ENCODE peak calls at places on chromosomes 12 and 14, in five cellular contexts. H, D, B, Y and T are unnamed samples.

GRCh38 chr12:104218935-104219334 is 3.4 kb downstream of the TXNRD1 start:
- DNase-seq in Y (no peak), H (no peak), B (no peak), D (no peak), T (no peak)

GRCh38 chr12:128643106-128643651 is 180.6 kb downstream of the SLC15A4 start:
- DNase-seq in H (no peak), Y (no peak), B (no peak), D (no peak), T (no peak)

GRCh38 chr12:103833891-103834290 is 7.1 kb downstream of the NT5DC3 start:
- DNase-seq in D (no peak), B (no peak), H (no peak), Y (no peak), T (no peak)

GRCh38 chr14:61281186-61281676 is at the start of gene TMEM30B:
- DNase-seq in H (peak), D (no peak), Y (no peak), B (no peak), T (no peak)

GRCh38 chr12:27975222-27976136 is 2.9 kb upstream of the PTHLH start:
- DNase-seq in D (no peak), B (peak), H (peak), Y (no peak), T (no peak)

GRCh38 chr12:3671330-3672112 is 81.4 kb downstream of the CRACR2A start:
- DNase-seq in B (no peak), H (no peak), Y (no peak), D (no peak), T (no peak)

GRCh38 chr12:79988368-79988767 is 53.5 kb upstream of the PPP1R12A start:
- DNase-seq in Y (no peak), D (no peak), B (no peak), H (no peak), T (no peak)

GRCh38 chr12:121238604-121239334 is 28.8 kb downstream of the P2RX4 start:
- DNase-seq in Y (no peak), D (peak), B (no peak), H (no peak), T (no peak)

GRCh38 chr12:117028254-117028653 is 71.0 kb downstream of the TESC start:
- DNase-seq in Y (no peak), D (no peak), H (no peak), B (peak), T (no peak)

GRCh38 chr12:122834921-122835692 is at the start of gene HIP1R:
- DNase-seq in B (peak), D (no peak), Y (no peak), H (no peak), T (no peak)

GRCh38 chr14:41899416-41899815 is 292.7 kb downstream of the LRFN5 start:
- DNase-seq in B (no peak), H (no peak), Y (no peak), D (no peak), T (no peak)

GRCh38 chr12:65823481-65824313 is 586 bp upstream of the HMGA2 start:
- DNase-seq in B (peak), H (peak), D (no peak), Y (no peak), T (no peak)

GRCh38 chr12:121789800-121790748 is 3.4 kb downstream of the RHOF start:
- DNase-seq in B (peak), D (peak), H (peak), Y (no peak), T (no peak)

GRCh38 chr14:64841772-64842490 is 37.8 kb downstream of the SPTB start:
- DNase-seq in B (no peak), Y (no peak), D (peak), H (no peak), T (peak)

GRCh38 chr14:90778468-90779255 is 37.6 kb downstream of the TTC7B start:
- DNase-seq in B (no peak), H (no peak), Y (no peak), D (no peak), T (no peak)

GRCh38 chr12:77615331-77615730 is 215.4 kb upstream of the NAV3 start:
- DNase-seq in Y (no peak), D (no peak), B (no peak), H (no peak), T (no peak)

GRCh38 chr12:105227879-105228278 is 8.1 kb downstream of the APPL2 start:
- DNase-seq in H (no peak), Y (no peak), B (no peak), D (no peak), T (no peak)

GRCh38 chr12:26789731-26790644 is 43.0 kb downstream of the ITPR2 start:
- DNase-seq in H (no peak), Y (no peak), B (no peak), D (no peak), T (no peak)

GRCh38 chr12:117439531-117440001 is 78.1 kb upstream of the NOS1 start:
- DNase-seq in D (peak), H (no peak), Y (no peak), B (no peak), T (peak)

GRCh38 chr12:72632286-72632685 is 360.1 kb downstream of the TRHDE start:
- DNase-seq in Y (no peak), H (no peak), D (no peak), B (no peak), T (no peak)

GRCh38 chr12:64912501-64912900 is 88.1 kb downstream of the TBC1D30 start:
- DNase-seq in D (peak), Y (no peak), H (no peak), B (no peak), T (no peak)

GRCh38 chr14:90599748-90600507 is 203.1 kb downstream of the CALM1 start:
- DNase-seq in H (no peak), B (peak), Y (peak), D (no peak), T (no peak)

GRCh38 chr12:106425061-106425706 is 67.6 kb downstream of the POLR3B start:
- DNase-seq in D (no peak), Y (no peak), B (no peak), H (no peak), T (no peak)

GRCh38 chr12:236445-236844 is 22.5 kb upstream of the SLC6A12 start:
- DNase-seq in B (no peak), Y (no peak), D (no peak), H (no peak), T (no peak)

GRCh38 chr14:99821519-99822165 is 28.4 kb downstream of the EML1 start:
- DNase-seq in H (no peak), B (no peak), Y (no peak), D (no peak), T (no peak)

GRCh38 chr12:109767991-109768900 is 54.6 kb downstream of the FAM222A start:
- DNase-seq in D (no peak), Y (no peak), B (peak), H (peak), T (no peak)

DNA sequence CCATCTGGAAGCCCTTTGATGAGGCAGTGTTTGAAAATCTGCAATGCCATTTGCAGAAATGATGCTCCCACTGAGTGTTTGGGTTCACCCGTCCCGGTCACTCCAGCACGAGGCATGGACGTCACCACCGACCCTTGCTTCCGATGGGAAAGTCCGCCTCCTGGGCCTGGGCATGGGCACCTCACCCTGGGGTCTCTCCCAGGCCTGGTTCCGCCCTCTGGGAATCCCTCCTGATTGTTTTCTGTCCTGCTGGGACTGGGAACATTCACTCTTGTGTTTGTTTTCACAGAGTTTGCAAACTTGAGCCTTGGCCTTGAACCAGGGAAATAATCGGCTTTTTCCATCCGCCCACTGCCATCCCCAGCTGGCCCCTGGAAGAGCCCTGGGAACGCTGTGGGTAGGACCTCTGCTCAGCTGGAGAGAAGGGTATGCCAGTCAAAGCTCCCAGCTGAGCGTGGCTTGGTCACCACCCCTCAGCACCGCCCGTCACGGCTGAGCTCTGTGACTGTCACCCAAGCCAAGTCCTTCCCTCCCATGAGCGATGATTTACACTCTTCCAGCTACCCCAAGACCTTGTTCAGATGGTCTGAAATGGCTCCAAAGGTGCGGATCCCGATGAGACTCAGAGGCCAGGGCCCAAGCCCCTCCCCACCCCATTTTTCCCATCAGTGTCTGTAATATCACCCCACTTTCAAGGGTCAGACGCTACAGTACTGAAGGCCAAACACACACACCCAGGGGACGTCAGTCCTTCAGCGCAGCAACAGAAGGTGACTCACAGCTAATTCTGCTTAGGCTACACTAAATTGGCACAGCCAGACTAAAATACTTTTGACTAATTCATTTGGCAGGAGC is 34.1 kb upstream of the FZD10 start:
- DNase-seq in D (peak), Y (no peak), B (peak), H (no peak), T (peak)
- TF ChIP-seq CTCF in D (no peak), Y (no peak), B (no peak), H (no peak), T (no peak)

GRCh38 chr14:75049136-75049535 is 2.1 kb downstream of the MLH3 start:
- DNase-seq in B (no peak), Y (no peak), D (no peak), H (no peak), T (no peak)

GRCh38 chr14:75047506-75047905 is 3.8 kb downstream of the MLH3 start:
- DNase-seq in B (no peak), D (no peak), H (no peak), Y (no peak), T (no peak)

GRCh38 chr14:75049731-75050201 is 1.5 kb downstream of the MLH3 start:
- DNase-seq in Y (no peak), D (no peak), H (no peak), B (no peak), T (no peak)

GRCh38 chr14:75046899-75047298 is 4.4 kb downstream of the MLH3 start:
- DNase-seq in B (no peak), D (no peak), Y (no peak), H (no peak), T (no peak)

DNA sequence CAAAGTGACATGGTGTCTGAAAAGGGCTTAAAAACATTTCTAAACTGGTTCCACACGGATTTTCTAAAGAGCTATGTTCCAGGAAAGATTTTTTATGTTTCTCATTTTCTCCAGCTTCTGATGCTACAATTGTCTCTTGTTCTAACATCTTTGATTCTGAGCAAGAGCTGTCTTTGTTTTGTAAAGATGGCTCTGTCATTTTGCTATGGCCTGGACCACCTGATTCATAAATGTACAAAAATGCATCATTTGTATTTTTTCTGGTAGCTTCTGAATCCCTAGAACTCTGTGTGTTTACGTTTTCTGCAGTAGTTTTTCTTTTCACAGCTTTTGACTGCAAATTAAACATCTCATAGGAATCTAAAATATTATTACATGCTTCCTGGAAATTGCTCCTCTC is 3.2 kb downstream of the MLH3 start:
- DNase-seq in H (no peak), B (no peak), D (no peak), Y (no peak), T (no peak)
- H3K27ac ChIP-seq in H (no peak), B (peak), D (no peak), Y (peak), T (no peak)

GRCh38 chr14:34522496-34522895 is 17.0 kb downstream of the EAPP start:
- DNase-seq in Y (no peak), B (no peak), H (no peak), D (no peak), T (no peak)
- TF ChIP-seq CTCF in Y (no peak), B (no peak), H (no peak), D (no peak), T (no peak)

GRCh38 chr12:52093346-52093745 is 13.8 kb downstream of the SMIM41 start:
- DNase-seq in B (no peak), Y (no peak), H (peak), D (no peak), T (no peak)
- H3K27ac ChIP-seq in B (no peak), Y (no peak), H (no peak), D (no peak), T (no peak)

GRCh38 chr14:59126714-59127436 is 61.6 kb upstream of the DAAM1 start:
- DNase-seq in Y (no peak), B (no peak), H (no peak), D (no peak), T (no peak)

GRCh38 chr14:59120931-59121330 is 67.5 kb upstream of the DAAM1 start:
- DNase-seq in B (no peak), H (no peak), D (no peak), Y (no peak), T (no peak)

GRCh38 chr14:59123526-59123925 is 64.9 kb upstream of the DAAM1 start:
- DNase-seq in H (no peak), D (no peak), Y (no peak), B (no peak), T (no peak)

GRCh38 chr14:59125156-59125555 is 63.3 kb upstream of the DAAM1 start:
- DNase-seq in D (no peak), H (no peak), B (no peak), Y (no peak), T (no peak)

GRCh38 chr14:59123975-59124374 is 64.5 kb upstream of the DAAM1 start:
- DNase-seq in D (no peak), Y (no peak), B (no peak), H (no peak), T (no peak)
- TF ChIP-seq CTCF in D (peak), Y (peak), B (no peak), H (peak), T (no peak)